ENCODE peak calls at places on chromosomes 12 and 14, in six cellular contexts. L is HFFc6; X is naive thymus-derived CD4-positive, alpha-beta T cell; J is fibroblast of the aortic adventitia; F is fibroblast of mammary gland; S is activated CD4-positive, alpha-beta T cell treated with anti-CD3 and anti-CD28 coated beads, Interleukin-2, amount 50 U/mL, for 4 hours. K is an unnamed sample.

GRCh38 chr14:77043177-77043983 is 14.9 kb upstream of the IRF2BPL start:
- DNase-seq in L (peak), X (no peak), J (peak), F (peak), S (peak), K (peak)

GRCh38 chr12:107320031-107320928 is 226.9 kb upstream of the CRY1 start:
- DNase-seq in L (no peak), X (peak), J (peak), F (no peak), S (peak), K (no peak)

GRCh38 chr12:10364839-10365681 is 24.8 kb downstream of the KLRK1 start:
- DNase-seq in L (peak), X (peak), J (peak), F (peak), S (peak), K (peak)

GRCh38 chr12:113221997-113222729 is 899 bp downstream of the TPCN1 start:
- DNase-seq in L (no peak), X (peak), J (no peak), F (no peak), S (peak), K (no peak)

GRCh38 chr12:6613776-6614512 is 6.8 kb upstream of the CHD4 start:
- DNase-seq in L (peak), X (peak), J (peak), F (peak), S (no peak), K (peak)

GRCh38 chr14:95043314-95043713 is 114.0 kb downstream of the DICER1 start:
- DNase-seq in L (no peak), X (no peak), J (no peak), F (no peak), S (no peak), K (no peak)

GRCh38 chr12:46647034-46647433 is 178.8 kb downstream of the SLC38A4 start:
- DNase-seq in L (no peak), X (no peak), J (no peak), F (no peak), S (no peak), K (no peak)

GRCh38 chr12:49894754-49895153 is 8.9 kb downstream of the FAIM2 start:
- DNase-seq in L (no peak), X (no peak), J (no peak), F (no peak), S (no peak), K (no peak)

GRCh38 chr12:132501189-132501940 is 11.4 kb downstream of the FBRSL1 start:
- DNase-seq in L (no peak), X (no peak), J (no peak), F (no peak), S (no peak), K (no peak)

GRCh38 chr12:1781770-1782169 is 38.6 kb upstream of the LRTM2 start:
- DNase-seq in L (no peak), X (no peak), J (peak), F (no peak), S (no peak), K (no peak)

GRCh38 chr12:51082561-51083139 is 746 bp downstream of the CSRNP2 start:
- DNase-seq in L (peak), X (peak), J (peak), F (peak), S (peak), K (peak)

GRCh38 chr12:105013892-105014291 is 27.8 kb downstream of the NOPCHAP1 start:
- DNase-seq in L (peak), X (no peak), J (no peak), F (peak), S (no peak), K (no peak)

GRCh38 chr14:98503086-98503815 is 768.7 kb downstream of the BCL11B start:
- DNase-seq in L (no peak), X (no peak), J (no peak), F (no peak), S (no peak), K (no peak)

GRCh38 chr12:119644930-119645329 is 23.0 kb upstream of the PRKAB1 start:
- DNase-seq in L (no peak), X (no peak), J (no peak), F (no peak), S (no peak), K (no peak)